ENCODE peak calls at places on chromosomes 6 and 20, in seven cellular contexts. One of them, this sample, is unnamed.

GRCh38 chr20:18705906-18706305 is 107.7 kb upstream of the SCP2D1 start:
- DNase-seq in fibroblast of lung: no peak
- DNase-seq in neural crest cell: no peak
- DNase-seq in foreskin fibroblast: no peak
- DNase-seq in WERI-Rb-1: no peak
- DNase-seq in GM12865: no peak
- DNase-seq in stomach: no peak
- DNase-seq in this sample: no peak

GRCh38 chr20:59809630-59810375 is 123.6 kb downstream of the SYCP2 start:
- DNase-seq in fibroblast of lung: no peak
- DNase-seq in WERI-Rb-1: no peak
- DNase-seq in foreskin fibroblast: no peak
- DNase-seq in neural crest cell: no peak
- DNase-seq in GM12865: no peak
- DNase-seq in stomach: no peak
- DNase-seq in this sample: no peak

GRCh38 chr6:5866547-5867051 is 140.1 kb downstream of the NRN1 start:
- DNase-seq in GM12865: no peak
- DNase-seq in stomach: no peak
- DNase-seq in neural crest cell: no peak
- DNase-seq in foreskin fibroblast: peak; percentile 41
- DNase-seq in WERI-Rb-1: no peak
- DNase-seq in fibroblast of lung: peak; percentile 39
- DNase-seq in this sample: no peak

GRCh38 chr6:147709396-147710272 is 201.1 kb downstream of the SAMD5 start:
- DNase-seq in stomach: no peak
- DNase-seq in foreskin fibroblast: no peak
- DNase-seq in GM12865: no peak
- DNase-seq in neural crest cell: no peak
- DNase-seq in WERI-Rb-1: no peak
- DNase-seq in fibroblast of lung: no peak
- DNase-seq in this sample: no peak

GRCh38 chr6:156713548-156713947 is 63.6 kb upstream of the ARID1B start:
- DNase-seq in neural crest cell: no peak
- DNase-seq in GM12865: no peak
- DNase-seq in foreskin fibroblast: no peak
- DNase-seq in WERI-Rb-1: no peak
- DNase-seq in fibroblast of lung: no peak
- DNase-seq in stomach: no peak
- DNase-seq in this sample: no peak

GRCh38 chr6:116680880-116681672 is at the start of gene KPNA5:
- DNase-seq in stomach: peak; percentile 90
- DNase-seq in foreskin fibroblast: peak; percentile 97
- DNase-seq in WERI-Rb-1: peak; percentile 95
- DNase-seq in fibroblast of lung: peak; percentile 89
- DNase-seq in GM12865: peak; percentile 97
- DNase-seq in neural crest cell: peak; percentile 86
- DNase-seq in this sample: peak; percentile 59

GRCh38 chr6:107670792-107671199 is 153.3 kb downstream of the SCML4 start:
- DNase-seq in GM12865: peak; percentile 82
- DNase-seq in fibroblast of lung: peak; percentile 54
- DNase-seq in neural crest cell: peak; percentile 44
- DNase-seq in WERI-Rb-1: no peak
- DNase-seq in foreskin fibroblast: peak; percentile 52
- DNase-seq in stomach: no peak
- DNase-seq in this sample: no peak

GRCh38 chr6:16765235-16765634 is 4.0 kb upstream of the ATXN1 start:
- DNase-seq in WERI-Rb-1: no peak
- DNase-seq in neural crest cell: no peak
- DNase-seq in fibroblast of lung: no peak
- DNase-seq in stomach: no peak
- DNase-seq in GM12865: no peak
- DNase-seq in foreskin fibroblast: no peak
- DNase-seq in this sample: no peak

GRCh38 chr6:25876203-25876602 is 2.2 kb upstream of the SLC17A3 start:
- DNase-seq in neural crest cell: no peak
- DNase-seq in WERI-Rb-1: no peak
- DNase-seq in GM12865: no peak
- DNase-seq in stomach: no peak
- DNase-seq in fibroblast of lung: no peak
- DNase-seq in foreskin fibroblast: no peak
- DNase-seq in this sample: no peak

GRCh38 chr6:53611342-53611741 is 54.2 kb downstream of the KLHL31 start:
- DNase-seq in neural crest cell: no peak
- DNase-seq in WERI-Rb-1: no peak
- DNase-seq in GM12865: no peak
- DNase-seq in stomach: no peak
- DNase-seq in fibroblast of lung: peak; percentile 15
- DNase-seq in foreskin fibroblast: no peak
- DNase-seq in this sample: no peak

GRCh38 chr6:115882174-115882573 is 178.5 kb downstream of the FRK start:
- DNase-seq in fibroblast of lung: no peak
- DNase-seq in GM12865: no peak
- DNase-seq in foreskin fibroblast: no peak
- DNase-seq in neural crest cell: no peak
- DNase-seq in stomach: no peak
- DNase-seq in WERI-Rb-1: no peak
- DNase-seq in this sample: no peak

GRCh38 chr6:11224252-11224965 is 8.1 kb downstream of the NEDD9 start:
- DNase-seq in stomach: no peak
- DNase-seq in foreskin fibroblast: peak; percentile 47
- DNase-seq in neural crest cell: no peak
- DNase-seq in WERI-Rb-1: no peak
- DNase-seq in GM12865: peak; percentile 66
- DNase-seq in fibroblast of lung: no peak
- DNase-seq in this sample: no peak

GRCh38 chr6:118288355-118289124 is 259.6 kb upstream of the PLN start:
- DNase-seq in fibroblast of lung: peak; percentile 58
- DNase-seq in foreskin fibroblast: peak; percentile 30
- DNase-seq in GM12865: no peak
- DNase-seq in neural crest cell: no peak
- DNase-seq in stomach: no peak
- DNase-seq in WERI-Rb-1: no peak
- DNase-seq in this sample: no peak

GRCh38 chr6:3610206-3610605 is 141.3 kb downstream of the PXDC1 start:
- DNase-seq in stomach: no peak
- DNase-seq in GM12865: no peak
- DNase-seq in WERI-Rb-1: peak; percentile 40
- DNase-seq in foreskin fibroblast: no peak
- DNase-seq in fibroblast of lung: peak; percentile 33
- DNase-seq in neural crest cell: no peak
- DNase-seq in this sample: no peak

GRCh38 chr6:148749678-148750077 is 2.8 kb downstream of the UST start:
- DNase-seq in foreskin fibroblast: no peak
- DNase-seq in stomach: no peak
- DNase-seq in GM12865: no peak
- DNase-seq in neural crest cell: no peak
- DNase-seq in WERI-Rb-1: no peak
- DNase-seq in fibroblast of lung: no peak
- DNase-seq in this sample: no peak

GRCh38 chr6:43076928-43077809 is 1.1 kb downstream of the PTK7 start:
- DNase-seq in neural crest cell: peak; percentile 48
- DNase-seq in GM12865: no peak
- DNase-seq in fibroblast of lung: peak; percentile 25
- DNase-seq in foreskin fibroblast: peak; percentile 73
- DNase-seq in WERI-Rb-1: peak; percentile 67
- DNase-seq in stomach: no peak
- DNase-seq in this sample: no peak

GRCh38 chr6:11198663-11199603 is 33.5 kb downstream of the NEDD9 start:
- DNase-seq in stomach: no peak
- DNase-seq in fibroblast of lung: no peak
- DNase-seq in foreskin fibroblast: no peak
- DNase-seq in WERI-Rb-1: no peak
- DNase-seq in neural crest cell: no peak
- DNase-seq in GM12865: peak; percentile 15
- DNase-seq in this sample: no peak

GRCh38 chr6:141460743-141461484 is 671.8 kb upstream of the GJE1 start:
- DNase-seq in neural crest cell: no peak
- DNase-seq in fibroblast of lung: no peak
- DNase-seq in stomach: no peak
- DNase-seq in foreskin fibroblast: no peak
- DNase-seq in WERI-Rb-1: no peak
- DNase-seq in GM12865: no peak
- DNase-seq in this sample: no peak

DNA sequence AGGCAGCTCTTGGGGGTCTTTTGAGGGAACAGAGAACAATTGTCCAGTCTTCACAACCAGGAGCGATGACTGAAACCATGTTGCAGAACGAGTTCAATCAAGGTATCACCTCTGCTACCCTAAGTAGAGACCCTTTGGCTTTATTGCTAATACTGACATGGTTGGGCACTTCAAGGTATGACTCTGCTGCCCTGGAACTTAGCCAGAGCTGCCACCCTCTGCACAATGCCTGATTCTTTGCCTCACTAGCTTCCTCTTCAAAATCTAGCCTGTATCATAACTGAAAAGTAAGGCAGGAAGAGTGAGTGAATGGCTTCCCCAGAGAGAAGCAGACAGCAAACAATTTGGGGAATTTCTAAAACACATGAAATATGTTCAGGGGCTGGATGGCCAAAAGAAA is 592.7 kb upstream of the NRSN1 start:
- DNase-seq in neural crest cell: no peak
- DNase-seq in stomach: no peak
- DNase-seq in foreskin fibroblast: no peak
- DNase-seq in fibroblast of lung: no peak
- DNase-seq in GM12865: no peak
- DNase-seq in WERI-Rb-1: no peak
- DNase-seq in this sample: no peak
- TF ChIP-seq CTCF in neural crest cell: no peak
- TF ChIP-seq CTCF in stomach: no peak
- TF ChIP-seq CTCF in foreskin fibroblast: no peak
- TF ChIP-seq CTCF in fibroblast of lung: no peak
- TF ChIP-seq CTCF in GM12865: no peak
- TF ChIP-seq CTCF in WERI-Rb-1: no peak
- TF ChIP-seq CTCF in this sample: no peak

GRCh38 chr6:15247214-15247749 is 1.4 kb downstream of the JARID2 start:
- DNase-seq in WERI-Rb-1: no peak
- DNase-seq in stomach: no peak
- DNase-seq in foreskin fibroblast: no peak
- DNase-seq in neural crest cell: no peak
- DNase-seq in fibroblast of lung: peak; percentile 22
- DNase-seq in GM12865: no peak
- DNase-seq in this sample: no peak

GRCh38 chr6:15250440-15251168 is 4.7 kb downstream of the JARID2 start:
- DNase-seq in fibroblast of lung: no peak
- DNase-seq in stomach: no peak
- DNase-seq in WERI-Rb-1: no peak
- DNase-seq in GM12865: no peak
- DNase-seq in neural crest cell: no peak
- DNase-seq in foreskin fibroblast: no peak
- DNase-seq in this sample: no peak

GRCh38 chr6:15247750-15248450 is 2.0 kb downstream of the JARID2 start:
- DNase-seq in GM12865: peak; percentile 53
- DNase-seq in foreskin fibroblast: peak; percentile 72
- DNase-seq in WERI-Rb-1: peak; percentile 63
- DNase-seq in fibroblast of lung: peak; percentile 57
- DNase-seq in stomach: peak; percentile 58
- DNase-seq in neural crest cell: peak; percentile 47
- DNase-seq in this sample: no peak

GRCh38 chr6:15249371-15250019 is 3.6 kb downstream of the JARID2 start:
- DNase-seq in foreskin fibroblast: peak; percentile 36
- DNase-seq in GM12865: no peak
- DNase-seq in fibroblast of lung: no peak
- DNase-seq in stomach: no peak
- DNase-seq in neural crest cell: no peak
- DNase-seq in WERI-Rb-1: no peak
- DNase-seq in this sample: no peak

DNA sequence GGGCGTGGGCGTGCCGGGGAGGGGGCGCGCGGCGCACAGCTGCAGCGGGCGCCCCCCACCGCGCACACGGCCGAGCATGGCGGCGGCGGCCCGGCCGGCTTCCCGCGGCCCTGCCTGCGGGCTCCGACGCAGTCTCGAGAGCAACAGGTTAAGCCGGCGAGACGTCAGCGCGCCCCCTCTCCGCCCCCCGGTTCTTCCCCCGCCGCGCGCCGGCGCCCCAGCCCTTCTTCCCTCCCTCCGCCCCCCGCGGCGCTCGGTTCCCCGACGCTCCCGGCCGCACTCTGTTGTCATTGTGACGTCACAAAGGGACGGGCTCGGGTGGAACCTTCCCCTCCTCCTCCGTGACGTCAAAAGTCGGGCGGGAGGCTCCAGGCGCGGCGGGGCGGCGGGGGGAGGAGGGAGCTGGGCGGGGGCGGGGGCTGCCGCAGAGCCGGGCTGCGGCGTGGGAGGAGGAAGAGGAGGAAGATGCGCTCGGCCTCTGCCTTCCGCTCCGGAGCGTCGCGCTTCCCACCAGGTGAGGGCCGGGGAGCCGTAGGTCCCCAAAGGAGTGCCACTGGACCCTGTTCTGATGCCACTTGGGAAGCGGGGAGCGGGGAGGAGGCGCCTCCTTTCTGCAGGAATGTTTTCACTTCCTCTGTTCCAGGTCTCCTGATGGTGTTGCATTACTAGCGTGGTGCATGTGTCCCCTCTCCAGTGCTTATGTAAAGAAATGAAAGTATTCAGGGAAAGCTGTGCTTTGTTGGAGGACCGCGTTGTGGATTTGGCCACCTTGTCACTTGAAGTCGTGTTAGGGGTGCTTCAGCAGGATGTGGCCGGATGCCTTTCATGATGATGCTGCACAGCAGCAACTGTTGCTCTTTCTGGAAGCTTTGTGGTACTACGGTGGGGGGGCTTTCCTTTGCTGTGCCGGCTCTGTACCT is 2.8 kb downstream of the JARID2 start:
- DNase-seq in WERI-Rb-1: peak; percentile 99
- DNase-seq in neural crest cell: peak; percentile 86
- DNase-seq in fibroblast of lung: peak; percentile 97
- DNase-seq in stomach: peak; percentile 97
- DNase-seq in GM12865: peak; percentile 96
- DNase-seq in foreskin fibroblast: peak; percentile 98
- DNase-seq in this sample: peak; percentile 87
- TF ChIP-seq CTCF in WERI-Rb-1: peak; percentile 45
- TF ChIP-seq CTCF in neural crest cell: no peak
- TF ChIP-seq CTCF in fibroblast of lung: peak; percentile 44
- TF ChIP-seq CTCF in stomach: no peak
- TF ChIP-seq CTCF in GM12865: no peak
- TF ChIP-seq CTCF in foreskin fibroblast: peak; percentile 29
- TF ChIP-seq CTCF in this sample: no peak

DNA sequence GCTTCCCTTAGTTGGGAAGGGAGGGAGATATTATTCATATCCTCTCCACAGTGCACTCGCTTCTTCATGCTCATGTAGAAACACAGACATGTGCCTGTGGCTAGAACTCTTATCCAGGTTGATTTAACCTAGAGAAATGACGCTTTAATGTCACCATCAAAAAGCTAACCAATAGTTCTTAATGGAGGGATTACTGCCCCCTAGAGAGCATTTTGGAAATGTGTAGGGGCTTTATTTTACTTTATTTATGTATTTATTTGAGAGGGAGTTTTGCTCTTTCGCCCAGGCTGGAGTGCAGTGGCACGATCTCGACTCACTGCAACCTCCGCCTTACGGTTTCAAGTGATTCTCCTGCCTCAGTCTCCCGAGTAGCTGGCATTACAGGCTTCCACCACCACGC is 229.6 kb downstream of the SOD2 start:
- DNase-seq in neural crest cell: no peak
- DNase-seq in GM12865: peak; percentile 34
- DNase-seq in WERI-Rb-1: no peak
- DNase-seq in fibroblast of lung: no peak
- DNase-seq in stomach: no peak
- DNase-seq in foreskin fibroblast: peak; percentile 29
- DNase-seq in this sample: no peak
- TF ChIP-seq CTCF in neural crest cell: peak; percentile 61
- TF ChIP-seq CTCF in GM12865: peak; percentile 26
- TF ChIP-seq CTCF in WERI-Rb-1: peak; percentile 8
- TF ChIP-seq CTCF in fibroblast of lung: peak; percentile 13
- TF ChIP-seq CTCF in stomach: no peak
- TF ChIP-seq CTCF in foreskin fibroblast: peak; percentile 6
- TF ChIP-seq CTCF in this sample: no peak

GRCh38 chr6:85015396-85015990 is 251.1 kb upstream of the TBX18 start:
- DNase-seq in stomach: peak; percentile 31
- DNase-seq in neural crest cell: peak; percentile 61
- DNase-seq in fibroblast of lung: peak; percentile 62
- DNase-seq in GM12865: peak; percentile 45
- DNase-seq in WERI-Rb-1: peak; percentile 66
- DNase-seq in foreskin fibroblast: peak; percentile 85
- DNase-seq in this sample: no peak
- TF ChIP-seq CTCF in stomach: no peak
- TF ChIP-seq CTCF in neural crest cell: peak; percentile 76
- TF ChIP-seq CTCF in fibroblast of lung: peak; percentile 81
- TF ChIP-seq CTCF in GM12865: peak; percentile 53
- TF ChIP-seq CTCF in WERI-Rb-1: peak; percentile 74
- TF ChIP-seq CTCF in foreskin fibroblast: peak; percentile 58
- TF ChIP-seq CTCF in this sample: no peak

This sample was measured in omental fat pad.